ENCODE peak calls at places on chromosomes 1 and 21, in eight cellular contexts. N is pancreas, X is heart left ventricle, M is fibroblast of mammary gland, S is kidney, A is T-cell, Y is GM23338, D is adipocyte. J is an unnamed sample.

GRCh38 chr21:34582506-34583150 is 32.3 kb downstream of the RCAN1 start:
- DNase-seq in N (no peak), X (no peak), M (peak), S (no peak), A (no peak), Y (peak), D (peak), J (peak)

GRCh38 chr1:24391882-24392603 is 21.5 kb downstream of the STPG1 start:
- DNase-seq in N (peak), X (no peak), M (peak), S (peak), A (peak), Y (peak), D (peak), J (peak)

GRCh38 chr1:30477588-30477987 is 245.8 kb downstream of the MATN1 start:
- DNase-seq in N (no peak), X (no peak), M (no peak), S (no peak), A (no peak), Y (no peak), D (no peak), J (no peak)

GRCh38 chr21:44846485-44847260 is 26.8 kb downstream of the PTTG1IP start:
- DNase-seq in N (no peak), X (peak), M (peak), S (peak), A (no peak), Y (no peak), D (peak), J (peak)

GRCh38 chr1:108046021-108046420 is 81.0 kb upstream of the VAV3 start:
- DNase-seq in N (no peak), X (no peak), M (no peak), S (no peak), A (no peak), Y (no peak), D (no peak), J (no peak)

GRCh38 chr1:184624051-184624450 is 130.6 kb downstream of the EDEM3 start:
- DNase-seq in N (no peak), X (no peak), M (no peak), S (no peak), A (no peak), Y (no peak), D (peak), J (no peak)

GRCh38 chr1:91872560-91873081 is 13.3 kb downstream of the TGFBR3 start:
- DNase-seq in N (no peak), X (no peak), M (peak), S (no peak), A (no peak), Y (no peak), D (no peak), J (no peak)

GRCh38 chr1:40929145-40929544 is 50.4 kb upstream of the CTPS1 start:
- DNase-seq in N (no peak), X (no peak), M (peak), S (no peak), A (no peak), Y (no peak), D (no peak), J (no peak)

GRCh38 chr1:56019922-56020321 is 559.4 kb downstream of the PLPP3 start:
- DNase-seq in N (no peak), X (no peak), M (no peak), S (no peak), A (no peak), Y (no peak), D (no peak), J (no peak)

GRCh38 chr1:193937308-193937707 is 750.9 kb upstream of the B3GALT2 start:
- DNase-seq in N (no peak), X (no peak), M (no peak), S (no peak), A (no peak), Y (peak), D (no peak), J (no peak)

GRCh38 chr1:201791775-201792166 is 37.2 kb upstream of the IPO9 start:
- DNase-seq in N (no peak), X (peak), M (peak), S (no peak), A (no peak), Y (no peak), D (peak), J (peak)

GRCh38 chr1:158506369-158506987 is 34.5 kb downstream of the OR10R2 start:
- DNase-seq in N (no peak), X (no peak), M (peak), S (no peak), A (peak), Y (peak), D (peak), J (no peak)

GRCh38 chr1:199042193-199042592 is 403.4 kb downstream of the PTPRC start:
- DNase-seq in N (no peak), X (no peak), M (no peak), S (no peak), A (no peak), Y (no peak), D (no peak), J (no peak)

GRCh38 chr1:89995595-89996397 is 886 bp downstream of the ZNF326 start:
- DNase-seq in N (no peak), X (no peak), M (peak), S (no peak), A (no peak), Y (no peak), D (peak), J (peak)

GRCh38 chr1:225962440-225962975 is 21.5 kb upstream of the LEFTY2 start:
- DNase-seq in N (peak), X (peak), M (peak), S (no peak), A (peak), Y (peak), D (peak), J (peak)

GRCh38 chr21:17371470-17371869 is 141.4 kb upstream of the CXADR start:
- DNase-seq in N (no peak), X (no peak), M (peak), S (no peak), A (no peak), Y (peak), D (peak), J (peak)

GRCh38 chr1:180252638-180253536 is 22.8 kb downstream of the LHX4 start:
- DNase-seq in N (peak), X (peak), M (peak), S (peak), A (peak), Y (peak), D (peak), J (peak)

GRCh38 chr1:173749137-173749536 is 34.4 kb downstream of the KLHL20 start:
- DNase-seq in N (no peak), X (no peak), M (no peak), S (no peak), A (no peak), Y (no peak), D (peak), J (no peak)

GRCh38 chr1:87826639-87827345 is 498.1 kb downstream of the LMO4 start:
- DNase-seq in N (no peak), X (no peak), M (peak), S (peak), A (no peak), Y (no peak), D (peak), J (peak)

GRCh38 chr1:152107984-152108898 is 7.0 kb downstream of the TCHH start:
- DNase-seq in N (no peak), X (no peak), M (peak), S (peak), A (no peak), Y (peak), D (peak), J (peak)

GRCh38 chr1:240711020-240711419 is 99.1 kb upstream of the GREM2 start:
- DNase-seq in N (no peak), X (no peak), M (no peak), S (no peak), A (no peak), Y (no peak), D (no peak), J (no peak)

GRCh38 chr1:23101891-23102688 is 66.6 kb downstream of the LUZP1 start:
- DNase-seq in N (no peak), X (no peak), M (peak), S (no peak), A (no peak), Y (no peak), D (peak), J (no peak)

GRCh38 chr1:67214420-67215174 is 48.3 kb downstream of the IL23R start:
- DNase-seq in N (peak), X (no peak), M (peak), S (no peak), A (peak), Y (peak), D (peak), J (no peak)

GRCh38 chr1:93353286-93353685 is 7.6 kb downstream of the DR1 start:
- DNase-seq in N (no peak), X (no peak), M (peak), S (no peak), A (no peak), Y (no peak), D (peak), J (no peak)

GRCh38 chr1:210233216-210233494 is 559 bp downstream of the SERTAD4 start:
- DNase-seq in N (no peak), X (peak), M (no peak), S (peak), A (no peak), Y (peak), D (peak), J (peak)

GRCh38 chr1:91499904-91500755 is 521 bp upstream of the CDC7 start:
- DNase-seq in N (no peak), X (no peak), M (no peak), S (no peak), A (no peak), Y (peak), D (no peak), J (no peak)

GRCh38 chr1:228045871-228046270 is 36.6 kb upstream of the ARF1 start:
- DNase-seq in N (no peak), X (no peak), M (no peak), S (no peak), A (no peak), Y (no peak), D (no peak), J (peak)

GRCh38 chr1:64892576-64893573 is 73.5 kb downstream of the JAK1 start:
- DNase-seq in N (no peak), X (no peak), M (peak), S (no peak), A (no peak), Y (no peak), D (peak), J (no peak)

GRCh38 chr1:163170331-163170730 is 32.4 kb downstream of the RGS5 start:
- DNase-seq in N (no peak), X (no peak), M (peak), S (no peak), A (no peak), Y (no peak), D (peak), J (peak)

GRCh38 chr1:229822026-229822425 is 196.0 kb downstream of the URB2 start:
- DNase-seq in N (no peak), X (no peak), M (peak), S (no peak), A (no peak), Y (no peak), D (no peak), J (no peak)

GRCh38 chr1:180246579-180246978 is 16.5 kb downstream of the LHX4 start:
- DNase-seq in N (no peak), X (no peak), M (no peak), S (no peak), A (no peak), Y (no peak), D (no peak), J (no peak)

GRCh38 chr1:61293197-61293596 is 210.8 kb downstream of the NFIA start:
- DNase-seq in N (no peak), X (no peak), M (peak), S (no peak), A (no peak), Y (no peak), D (peak), J (no peak)

GRCh38 chr21:45615145-45615711 is 28.3 kb upstream of the PCBP3 start:
- DNase-seq in N (peak), X (no peak), M (peak), S (peak), A (peak), Y (no peak), D (no peak), J (no peak)

GRCh38 chr1:209890606-209891330 is 47.2 kb upstream of the SYT14 start:
- DNase-seq in N (no peak), X (no peak), M (peak), S (no peak), A (no peak), Y (no peak), D (no peak), J (no peak)

GRCh38 chr1:24963099-24963872 is 33.2 kb upstream of the RUNX3 start:
- DNase-seq in N (no peak), X (no peak), M (no peak), S (peak), A (peak), Y (no peak), D (no peak), J (no peak)

GRCh38 chr1:39407889-39408640 is 83.4 kb upstream of the BMP8A start:
- DNase-seq in N (no peak), X (no peak), M (no peak), S (no peak), A (no peak), Y (peak), D (no peak), J (no peak)

GRCh38 chr1:214392246-214392645 is 111.3 kb downstream of the SMYD2 start:
- DNase-seq in N (no peak), X (no peak), M (no peak), S (no peak), A (no peak), Y (no peak), D (peak), J (no peak)